ENCODE peak calls at places on chromosomes 6 and 20, in nine cellular contexts. G is heart left ventricle, Z is Peyer's patch, Q is colonic mucosa, R is uterus, A is HepG2, C is NB4, O is choroid plexus epithelial cell, U is A549. X is an unnamed sample.

GRCh38 chr20:23362392-23363256 is 642 bp downstream of the GZF1 start:
- DNase-seq in G (peak), Z (no peak), Q (peak), R (peak), A (peak), C (peak), O (peak), U (no peak), X (peak)

GRCh38 chr6:144466716-144467115 is 181.6 kb downstream of the UTRN start:
- DNase-seq in G (no peak), Z (no peak), Q (no peak), R (no peak), A (no peak), C (no peak), O (no peak), U (no peak), X (no peak)

GRCh38 chr6:33170176-33171095 is 21.8 kb downstream of the COL11A2 start:
- DNase-seq in G (no peak), Z (no peak), Q (no peak), R (no peak), A (no peak), C (peak), O (no peak), U (no peak), X (no peak)

GRCh38 chr6:161095916-161096315 is 104.3 kb downstream of the MAP3K4 start:
- DNase-seq in G (no peak), Z (no peak), Q (no peak), R (no peak), A (no peak), C (no peak), O (no peak), U (no peak), X (no peak)

GRCh38 chr6:84867521-84867920 is 103.1 kb upstream of the TBX18 start:
- DNase-seq in G (no peak), Z (no peak), Q (no peak), R (no peak), A (no peak), C (no peak), O (peak), U (no peak), X (peak)

GRCh38 chr6:139448094-139448649 is 73.7 kb upstream of the CITED2 start:
- DNase-seq in G (no peak), Z (no peak), Q (no peak), R (no peak), A (no peak), C (no peak), O (no peak), U (no peak), X (no peak)

GRCh38 chr6:6178795-6179194 is 141.7 kb downstream of the F13A1 start:
- DNase-seq in G (no peak), Z (no peak), Q (no peak), R (no peak), A (no peak), C (no peak), O (no peak), U (no peak), X (no peak)

GRCh38 chr6:10567256-10568041 is 46.3 kb downstream of the GCNT2 start:
- DNase-seq in G (no peak), Z (no peak), Q (no peak), R (no peak), A (peak), C (no peak), O (no peak), U (no peak), X (no peak)

GRCh38 chr6:139080255-139080920 is 51.8 kb downstream of the ABRACL start:
- DNase-seq in G (peak), Z (no peak), Q (no peak), R (no peak), A (no peak), C (no peak), O (no peak), U (no peak), X (no peak)

GRCh38 chr6:131694832-131695426 is 6.3 kb downstream of the OR2A4 start:
- DNase-seq in G (peak), Z (no peak), Q (peak), R (peak), A (peak), C (peak), O (peak), U (peak), X (peak)

GRCh38 chr6:56244528-56245253 is 2.7 kb downstream of the COL21A1 start:
- DNase-seq in G (no peak), Z (no peak), Q (no peak), R (no peak), A (no peak), C (no peak), O (no peak), U (no peak), X (no peak)

GRCh38 chr20:997016-997415 is 5.1 kb downstream of the RSPO4 start:
- DNase-seq in G (no peak), Z (no peak), Q (no peak), R (no peak), A (no peak), C (no peak), O (no peak), U (no peak), X (no peak)

GRCh38 chr6:130760006-130760405 is 67.2 kb upstream of the SMLR1 start:
- DNase-seq in G (no peak), Z (no peak), Q (no peak), R (no peak), A (peak), C (no peak), O (peak), U (no peak), X (peak)

GRCh38 chr6:34341481-34341971 is 50.9 kb downstream of the NUDT3 start:
- DNase-seq in G (peak), Z (no peak), Q (no peak), R (peak), A (no peak), C (peak), O (no peak), U (no peak), X (peak)

GRCh38 chr6:35728663-35729348 is 8.0 kb upstream of the ARMC12 start:
- DNase-seq in G (peak), Z (peak), Q (peak), R (no peak), A (no peak), C (peak), O (no peak), U (no peak), X (no peak)

GRCh38 chr6:35727206-35727934 is 9.5 kb upstream of the ARMC12 start:
- DNase-seq in G (peak), Z (peak), Q (peak), R (peak), A (peak), C (peak), O (peak), U (peak), X (peak)

GRCh38 chr6:35729349-35729678 is 7.5 kb upstream of the ARMC12 start:
- DNase-seq in G (no peak), Z (no peak), Q (no peak), R (no peak), A (no peak), C (no peak), O (no peak), U (no peak), X (no peak)

GRCh38 chr6:35729722-35730121 is 7.1 kb upstream of the ARMC12 start:
- DNase-seq in G (no peak), Z (no peak), Q (peak), R (no peak), A (no peak), C (no peak), O (peak), U (no peak), X (no peak)

DNA sequence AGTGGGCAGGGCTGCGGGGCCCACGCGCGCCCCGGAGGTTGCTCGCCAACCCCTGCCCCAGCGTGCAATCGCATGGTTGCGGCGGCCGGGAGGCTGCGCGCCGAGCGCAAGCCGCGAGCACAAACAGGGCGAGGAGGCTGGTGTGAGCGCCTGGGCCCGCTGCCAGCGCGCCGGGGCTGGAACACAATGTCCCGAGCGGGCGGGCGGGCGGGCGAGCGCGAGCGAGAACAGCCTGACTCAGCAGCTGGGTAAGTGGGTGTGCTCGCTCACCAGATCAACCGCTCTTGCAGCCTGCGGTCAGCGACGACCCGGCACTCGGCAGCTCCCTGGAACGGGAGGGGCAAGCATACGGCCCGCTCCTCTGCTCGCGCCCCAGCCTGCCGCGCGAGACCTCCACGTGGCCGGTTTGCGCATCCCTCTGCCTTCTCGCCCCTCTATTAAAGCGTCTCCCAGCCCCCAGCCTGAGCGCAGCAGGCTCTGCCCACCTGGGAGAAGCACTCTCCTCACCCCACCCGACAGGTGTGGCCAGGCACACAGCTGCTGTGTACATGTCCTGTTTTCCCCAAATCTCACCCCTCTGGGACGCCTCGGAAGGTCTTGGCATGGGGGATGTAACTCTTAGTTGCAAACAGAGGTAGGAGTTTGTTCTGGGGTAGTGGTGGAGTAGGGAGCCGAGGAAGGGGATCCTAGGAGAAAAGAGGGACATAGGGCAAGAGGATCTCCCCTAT is 8.7 kb upstream of the ARMC12 start:
- DNase-seq in G (peak), Z (peak), Q (peak), R (peak), A (peak), C (peak), O (peak), U (peak), X (peak)
- H3K4me3 ChIP-seq in G (peak), Z (peak), Q (peak), R (peak), A (peak), C (peak), O (peak), U (peak), X (peak)

GRCh38 chr20:62364911-62365736 is 2.0 kb downstream of the LAMA5 start:
- DNase-seq in G (peak), Z (no peak), Q (no peak), R (peak), A (no peak), C (no peak), O (no peak), U (no peak), X (no peak)
- H3K4me3 ChIP-seq in G (no peak), Z (peak), Q (peak), R (no peak), A (peak), C (no peak), O (peak), U (peak), X (peak)

GRCh38 chr6:167559675-167560479 is 235.0 kb downstream of the TTLL2 start:
- DNase-seq in G (no peak), Z (no peak), Q (peak), R (no peak), A (peak), C (no peak), O (no peak), U (no peak), X (no peak)

GRCh38 chr6:167554854-167555253 is 230.0 kb downstream of the TTLL2 start:
- DNase-seq in G (no peak), Z (no peak), Q (no peak), R (no peak), A (no peak), C (no peak), O (no peak), U (no peak), X (no peak)

GRCh38 chr6:167555836-167556235 is 230.9 kb downstream of the TTLL2 start:
- DNase-seq in G (no peak), Z (no peak), Q (no peak), R (no peak), A (no peak), C (no peak), O (no peak), U (no peak), X (no peak)

GRCh38 chr6:167560673-167561569 is 236.0 kb downstream of the TTLL2 start:
- DNase-seq in G (no peak), Z (no peak), Q (no peak), R (no peak), A (no peak), C (no peak), O (no peak), U (no peak), X (no peak)

DNA sequence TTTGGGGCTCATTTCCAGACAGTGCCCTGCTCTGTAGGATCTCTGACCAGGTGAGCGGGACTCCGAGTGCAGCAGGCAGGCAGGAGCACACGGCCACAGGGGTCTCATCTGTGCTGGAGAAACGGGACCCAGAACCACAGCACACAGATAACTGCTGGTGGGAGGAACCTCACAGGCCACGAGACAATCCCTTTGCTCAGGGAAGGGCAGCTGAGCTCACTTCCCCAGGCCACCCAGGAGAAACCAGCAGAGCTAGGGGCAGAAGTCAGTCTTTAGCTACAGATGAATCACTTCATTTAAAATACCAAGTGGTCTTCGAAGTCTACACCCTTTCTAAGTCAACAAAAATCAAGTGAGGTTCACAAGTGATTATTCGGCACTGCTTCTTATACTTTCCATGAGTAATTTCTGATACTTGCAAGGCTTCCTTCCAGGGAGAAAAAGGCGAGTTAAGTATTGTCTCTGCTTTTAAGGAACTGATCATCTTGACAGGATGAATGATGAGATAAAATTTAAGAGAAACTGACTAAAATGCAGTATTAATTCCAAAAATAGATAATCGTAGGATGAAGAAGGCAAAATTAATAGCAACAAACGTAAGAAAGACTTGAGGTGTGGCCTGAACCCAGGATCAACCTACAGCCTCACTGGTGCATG is 233.5 kb downstream of the TTLL2 start:
- DNase-seq in G (no peak), Z (no peak), Q (no peak), R (no peak), A (no peak), C (no peak), O (no peak), U (no peak), X (no peak)
- H3K4me3 ChIP-seq in G (no peak), Z (no peak), Q (no peak), R (no peak), A (no peak), C (no peak), O (no peak), U (no peak), X (no peak)

GRCh38 chr20:19973920-19974620 is 43.1 kb upstream of the NAA20 start:
- DNase-seq in G (peak), Z (no peak), Q (peak), R (peak), A (no peak), C (peak), O (peak), U (no peak), X (peak)
- H3K4me3 ChIP-seq in G (no peak), Z (no peak), Q (no peak), R (no peak), A (no peak), C (no peak), O (peak), U (peak), X (peak)

X was measured in cardiac fibroblast.